ENCODE peak calls at places on chromosomes 2 and 18, in eight cellular contexts. A is neural progenitor cell; D is effector CD4-positive, alpha-beta T cell; I is heart right ventricle; U is neural crest cell; P is T follicular helper cell; Z is psoas muscle; N is NCI-H1092. J is an unnamed sample.

GRCh38 chr2:127634066-127634617 is 11.8 kb upstream of the GPR17 start:
- DNase-seq in Z (peak), D (no peak), A (no peak), I (no peak), N (no peak), P (no peak), U (no peak), J (no peak)

GRCh38 chr2:88116669-88117432 is 11.0 kb downstream of the FABP1 start:
- DNase-seq in I (no peak), Z (no peak), A (no peak), P (no peak), U (no peak), N (no peak), D (no peak), J (no peak)

GRCh38 chr2:238811293-238811692 is 36.6 kb upstream of the TWIST2 start:
- DNase-seq in Z (no peak), I (no peak), A (no peak), D (no peak), P (no peak), U (no peak), N (no peak), J (no peak)

GRCh38 chr2:151886235-151886634 is 58.0 kb upstream of the ARL5A start:
- DNase-seq in N (no peak), I (no peak), D (no peak), Z (no peak), U (no peak), A (no peak), P (no peak), J (no peak)

GRCh38 chr2:3277050-3277747 is 100.4 kb downstream of the EIPR1 start:
- DNase-seq in A (no peak), Z (no peak), D (no peak), U (no peak), N (no peak), P (no peak), I (no peak), J (no peak)

GRCh38 chr18:48821251-48821590 is 129.5 kb downstream of the SMAD7 start:
- DNase-seq in U (no peak), A (no peak), N (no peak), Z (no peak), D (no peak), P (no peak), I (no peak), J (no peak)

GRCh38 chr2:171163261-171163660 is 2.6 kb upstream of the TLK1 start:
- DNase-seq in A (no peak), U (no peak), Z (no peak), I (no peak), P (no peak), N (no peak), D (no peak), J (peak)

GRCh38 chr2:108446703-108447102 is 2.3 kb upstream of the GCC2 start:
- DNase-seq in Z (no peak), A (no peak), D (no peak), U (no peak), I (no peak), P (no peak), N (no peak), J (no peak)

GRCh38 chr2:237315170-237315880 is 98.6 kb downstream of the COL6A3 start:
- DNase-seq in Z (peak), P (no peak), D (no peak), A (peak), U (peak), N (no peak), I (peak), J (no peak)

GRCh38 chr2:234701421-234701820 is 204.5 kb upstream of the ARL4C start:
- DNase-seq in P (no peak), N (no peak), U (no peak), D (no peak), Z (no peak), I (no peak), A (no peak), J (no peak)

GRCh38 chr2:133667085-133667484 is 98.8 kb upstream of the NCKAP5 start:
- DNase-seq in I (no peak), A (no peak), D (no peak), P (no peak), Z (no peak), U (no peak), N (no peak), J (no peak)

GRCh38 chr2:148586528-148587128 is 57.9 kb upstream of the EPC2 start:
- DNase-seq in I (no peak), U (no peak), A (no peak), P (no peak), D (no peak), N (no peak), Z (no peak), J (no peak)

GRCh38 chr2:184945306-184945705 is 347.0 kb downstream of the ZNF804A start:
- DNase-seq in U (no peak), N (no peak), P (no peak), D (no peak), Z (no peak), A (peak), I (no peak), J (no peak)

GRCh38 chr18:61635901-61636528 is 256.8 kb downstream of the RNF152 start:
- DNase-seq in D (peak), U (peak), P (peak), N (peak), Z (no peak), I (peak), A (peak), J (no peak)

GRCh38 chr2:183605440-183605839 is 481.2 kb downstream of the NUP35 start:
- DNase-seq in N (no peak), D (no peak), I (no peak), U (no peak), A (no peak), P (no peak), Z (no peak), J (no peak)

GRCh38 chr2:96386470-96386869 is 50.9 kb downstream of the NCAPH start:
- DNase-seq in Z (no peak), P (no peak), U (no peak), N (no peak), A (no peak), I (no peak), D (no peak), J (no peak)

GRCh38 chr2:118945921-118946320 is 3.9 kb downstream of the MARCO start:
- DNase-seq in I (no peak), N (no peak), U (no peak), D (no peak), P (no peak), A (no peak), Z (no peak), J (no peak)

GRCh38 chr2:131006561-131006960 is 86.7 kb downstream of the FAM168B start:
- DNase-seq in I (no peak), N (no peak), D (no peak), P (no peak), U (no peak), A (no peak), Z (no peak), J (no peak)

GRCh38 chr18:75104483-75104882 is 104.5 kb downstream of the PTGR3 start:
- DNase-seq in I (no peak), N (no peak), U (no peak), D (no peak), P (no peak), Z (no peak), A (no peak), J (no peak)

GRCh38 chr2:241161646-241162281 is 11.5 kb downstream of the PPP1R7 start:
- DNase-seq in U (no peak), I (peak), P (no peak), N (no peak), D (no peak), Z (peak), A (no peak), J (no peak)

GRCh38 chr2:70087703-70088507 is 628 bp downstream of the PCBP1 start:
- DNase-seq in Z (peak), N (no peak), P (no peak), U (no peak), A (peak), D (no peak), I (peak), J (no peak)

GRCh38 chr18:67672142-67672541 is 155.6 kb upstream of the DSEL start:
- DNase-seq in I (no peak), Z (no peak), A (no peak), P (no peak), U (no peak), D (no peak), N (no peak), J (no peak)

GRCh38 chr2:189217546-189217945 is 38.0 kb upstream of the COL5A2 start:
- DNase-seq in P (no peak), I (no peak), D (no peak), N (no peak), U (no peak), A (peak), Z (no peak), J (no peak)

GRCh38 chr18:53747761-53748160 is 476.7 kb downstream of the MBD2 start:
- DNase-seq in U (no peak), N (no peak), Z (no peak), A (no peak), I (no peak), P (no peak), D (no peak), J (no peak)

GRCh38 chr2:235614176-235614860 is 120.5 kb downstream of the AGAP1 start:
- DNase-seq in A (no peak), N (no peak), D (no peak), U (no peak), P (no peak), I (no peak), Z (no peak), J (no peak)

GRCh38 chr2:128635361-128635900 is 316.8 kb upstream of the HS6ST1 start:
- DNase-seq in P (no peak), N (no peak), D (no peak), Z (no peak), I (no peak), U (no peak), A (no peak), J (no peak)

GRCh38 chr2:82939211-82939610 is 1519.9 kb downstream of the SUCLG1 start:
- DNase-seq in U (no peak), I (no peak), Z (no peak), D (no peak), A (no peak), N (no peak), P (no peak), J (no peak)

GRCh38 chr2:70553334-70553583 is 367 bp downstream of the TGFA start:
- DNase-seq in I (no peak), Z (no peak), U (no peak), P (no peak), A (no peak), N (no peak), D (no peak), J (no peak)